ENCODE peak calls at places on chromosomes 5 and 9, in eight cellular contexts. J is bronchial epithelial cell, B is tibial artery, R is heart right ventricle, N is cardiac muscle cell, I is SJSA1, F is sigmoid colon, K is mammary epithelial cell. H is an unnamed sample. For H3K36me3, the result is how much of the 10 kb centered on the place peaks cover.

GRCh38 chr5:43033845-43034590 is 6.1 kb downstream of the ANXA2R start:
- DNase-seq in R (no peak), F (no peak), B (no peak), I (no peak), J (no peak), N (peak), K (no peak), H (no peak)

GRCh38 chr9:137129089-137129455 is 9.9 kb upstream of the GRIN1 start:
- DNase-seq in N (peak), F (no peak), J (no peak), R (no peak), I (no peak), B (no peak), K (no peak), H (peak)

GRCh38 chr9:79617395-79617794 is 45.6 kb downstream of the TLE4 start:
- DNase-seq in B (peak), I (no peak), F (peak), K (peak), J (no peak), N (peak), R (no peak), H (no peak)

GRCh38 chr5:959581-960531 is 48.7 kb upstream of the NKD2 start:
- DNase-seq in J (no peak), I (no peak), F (no peak), B (no peak), R (no peak), N (no peak), K (no peak), H (no peak)

GRCh38 chr9:129245276-129245675 is 67.2 kb upstream of the IER5L start:
- DNase-seq in K (no peak), B (peak), J (peak), R (no peak), F (no peak), N (peak), I (peak), H (peak)

GRCh38 chr9:99488109-99489042 is 266.3 kb downstream of the SEC61B start:
- DNase-seq in B (no peak), J (no peak), I (no peak), N (no peak), F (no peak), K (no peak), R (no peak), H (no peak)

GRCh38 chr5:146103594-146103993 is 1.8 kb downstream of the PLAC8L1 start:
- DNase-seq in R (no peak), N (peak), B (no peak), I (no peak), F (no peak), J (peak), K (peak), H (no peak)

GRCh38 chr5:541888-542692 is 17.8 kb upstream of the SLC9A3 start:
- DNase-seq in B (no peak), N (no peak), J (no peak), F (peak), K (no peak), I (no peak), R (peak), H (no peak)

GRCh38 chr9:19408316-19408692 is 505 bp upstream of the ACER2 start:
- DNase-seq in K (no peak), I (no peak), N (no peak), J (no peak), F (peak), B (peak), R (peak), H (no peak)

GRCh38 chr9:133540336-133541025 is 6.0 kb downstream of the ADAMTSL2 start:
- DNase-seq in J (no peak), B (no peak), I (no peak), N (no peak), R (no peak), K (no peak), F (no peak), H (no peak)

GRCh38 chr5:90134892-90135291 is 274.7 kb downstream of the CETN3 start:
- DNase-seq in K (no peak), I (no peak), N (peak), R (peak), B (peak), J (peak), F (peak), H (peak)

GRCh38 chr9:5492965-5493364 is 17.4 kb upstream of the PDCD1LG2 start:
- DNase-seq in J (peak), R (no peak), K (peak), I (no peak), F (no peak), B (no peak), N (no peak), H (no peak)

GRCh38 chr5:159641371-159642039 is 274.8 kb upstream of the ADRA1B start:
- DNase-seq in R (peak), J (no peak), B (no peak), I (no peak), N (no peak), K (no peak), F (no peak), H (no peak)

GRCh38 chr5:177290816-177291596 is 12.5 kb downstream of the RAB24 start:
- DNase-seq in N (no peak), F (no peak), R (no peak), B (no peak), I (no peak), K (no peak), J (no peak), H (no peak)

GRCh38 chr9:107932601-107933000 is 443.0 kb upstream of the KLF4 start:
- DNase-seq in F (no peak), J (no peak), N (peak), I (no peak), B (no peak), R (no peak), K (no peak), H (no peak)

DNA sequence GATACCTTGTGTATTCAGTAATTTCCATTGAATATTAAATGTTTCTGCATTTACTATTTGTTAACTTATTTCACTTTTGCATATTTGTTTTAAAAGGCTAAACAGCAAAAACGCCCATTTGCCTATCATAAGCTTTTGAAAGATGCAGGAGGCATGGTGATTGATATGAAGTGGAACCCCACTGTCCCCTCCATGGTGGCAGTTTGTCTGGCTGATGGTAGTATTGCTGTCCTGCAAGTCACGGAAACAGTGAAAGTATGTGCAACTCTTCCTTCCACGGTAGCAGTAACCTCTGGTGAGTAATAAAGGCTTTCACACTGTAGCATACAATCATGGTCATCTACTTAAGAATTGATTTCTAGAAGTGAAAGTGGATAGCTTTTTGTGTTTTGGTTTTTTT is 3.8 kb downstream of the NUP214 start:
- DNase-seq in B (no peak), J (no peak), N (no peak), R (no peak), K (no peak), F (no peak), I (no peak), H (no peak)
- H3K36me3 ChIP-seq in B (half or more), J (under half), N (under half), R (under half), K (under half), F (half or more), I (half or more), H (half or more)

DNA sequence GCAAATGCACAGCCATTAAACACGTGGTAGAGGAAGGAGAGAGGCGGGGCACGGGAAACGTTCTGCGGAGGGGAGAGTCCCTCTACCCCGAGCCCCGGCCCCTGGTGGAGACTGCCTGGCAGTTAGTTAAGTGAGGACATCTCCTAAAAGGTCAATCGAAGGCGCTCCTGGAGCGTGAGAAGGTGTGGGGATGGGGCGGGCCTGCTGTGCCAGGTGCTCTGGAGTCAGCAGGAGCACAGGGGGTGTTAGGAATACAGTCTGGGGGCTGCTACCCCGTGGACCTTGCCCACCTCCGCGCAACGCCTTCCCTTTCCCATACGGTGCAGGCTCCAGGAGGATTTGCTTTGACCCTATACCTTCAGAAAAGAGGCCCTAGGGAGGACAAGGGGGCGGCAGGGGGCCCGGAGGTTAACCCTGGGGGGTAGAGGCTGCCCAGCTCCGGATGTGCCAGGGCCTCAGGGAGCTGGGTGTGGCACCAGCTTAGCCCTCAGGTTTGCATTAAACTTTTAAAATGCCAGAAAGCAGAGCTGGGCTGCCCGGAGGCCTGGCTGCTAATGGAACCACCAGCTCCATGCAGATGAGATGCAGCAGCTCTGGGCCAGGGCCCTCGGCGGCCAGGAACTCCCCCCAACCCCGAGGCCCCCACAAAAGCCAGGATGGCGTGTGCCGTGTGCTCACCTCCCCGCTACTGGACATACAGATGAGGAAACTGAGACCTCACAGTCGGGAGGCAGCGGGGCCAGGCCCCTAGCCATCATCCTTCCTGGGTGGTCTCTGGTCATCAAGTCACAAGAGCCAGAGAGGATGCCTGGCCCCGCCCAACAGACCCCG is 39.2 kb downstream of the NACC2 start:
- DNase-seq in I (no peak), K (no peak), F (peak), R (no peak), J (no peak), N (no peak), B (peak), H (no peak)
- H3K36me3 ChIP-seq in I (under half), K (under half), F (under half), R (under half), J (under half), N (under half), B (under half), H (under half)

GRCh38 chr5:36153299-36153677 is 1.4 kb downstream of the SKP2 start:
- DNase-seq in I (no peak), R (no peak), J (no peak), B (no peak), N (no peak), K (no peak), F (no peak), H (no peak)
- H3K36me3 ChIP-seq in I (half or more), R (under half), J (under half), B (under half), N (under half), K (under half), F (under half), H (half or more)

GRCh38 chr5:131396882-131397281 is 133.0 kb downstream of the CDC42SE2 start:
- DNase-seq in R (no peak), N (no peak), B (no peak), J (no peak), I (no peak), K (no peak), F (no peak), H (no peak)
- H3K36me3 ChIP-seq in R (under half), N (under half), B (under half), J (under half), I (half or more), K (under half), F (under half), H (half or more)

DNA sequence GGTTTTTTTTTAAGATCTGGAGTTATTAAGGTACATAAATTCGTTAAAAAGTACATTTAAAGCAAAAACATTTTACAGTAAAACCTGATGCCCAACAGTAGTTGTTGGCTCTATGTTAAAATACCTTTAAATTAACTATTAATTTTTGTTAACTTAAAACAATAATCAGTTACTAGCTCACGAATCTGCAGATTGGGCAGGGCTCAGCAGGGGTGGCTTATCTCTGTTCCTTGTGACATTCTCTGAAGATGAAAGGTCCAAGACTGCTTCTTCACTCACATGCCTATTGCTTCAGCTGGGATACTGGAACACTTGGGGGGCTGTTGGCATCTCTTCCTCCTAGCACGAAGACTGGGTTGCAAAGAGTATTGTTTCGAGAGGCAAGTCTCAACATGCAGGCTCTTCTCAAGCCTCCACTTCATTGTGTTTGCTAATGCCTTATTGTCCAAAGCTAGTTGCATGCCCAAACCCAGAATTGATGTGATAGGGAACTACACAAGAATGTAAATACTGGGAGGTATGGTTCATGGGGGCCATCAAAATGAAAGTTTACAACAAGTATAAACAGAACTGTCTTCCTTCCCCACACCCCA is 46.6 kb downstream of the MAP3K1 start:
- DNase-seq in F (no peak), I (no peak), B (no peak), N (no peak), R (no peak), J (peak), K (peak), H (no peak)
- H3K36me3 ChIP-seq in F (under half), I (half or more), B (under half), N (under half), R (under half), J (under half), K (under half), H (half or more)

GRCh38 chr5:180093241-180093640 is 21.7 kb upstream of the RNF130 start:
- DNase-seq in K (no peak), J (no peak), I (no peak), F (no peak), R (no peak), B (no peak), N (no peak), H (no peak)
- H3K36me3 ChIP-seq in K (under half), J (under half), I (under half), F (under half), R (under half), B (under half), N (under half), H (under half)

GRCh38 chr5:128121679-128122078 is 38.1 kb downstream of the SLC12A2 start:
- DNase-seq in J (peak), I (no peak), B (no peak), K (peak), R (no peak), N (peak), F (no peak), H (no peak)

GRCh38 chr5:128111818-128112448 is 28.4 kb downstream of the SLC12A2 start:
- DNase-seq in I (peak), N (peak), B (no peak), F (no peak), R (no peak), J (peak), K (peak), H (no peak)

GRCh38 chr5:128118214-128118613 is 34.6 kb downstream of the SLC12A2 start:
- DNase-seq in R (no peak), I (no peak), K (no peak), J (no peak), B (no peak), F (no peak), N (no peak), H (no peak)

GRCh38 chr5:128116445-128116844 is 32.9 kb downstream of the SLC12A2 start:
- DNase-seq in B (no peak), J (no peak), F (no peak), N (no peak), R (no peak), K (no peak), I (no peak), H (no peak)
- H3K36me3 ChIP-seq in B (under half), J (under half), F (half or more), N (under half), R (under half), K (under half), I (half or more), H (under half)

H was measured in MG63.